ENCODE peak calls at places on chromosomes 13 and 19, in seven cellular contexts. N is NCI-H1417; M is astrocyte of the spinal cord; U is NCI-H1092 treated with DMSO at 0.1 percent for 48 hours; X is RPMI8226; D is stimulated activated CD4-positive, alpha-beta T cell treated with anti-CD3 and anti-CD28 coated beads, Interleukin-15, amount 100 ng/mL, for 1 hour; R is stimulated activated CD8-positive, alpha-beta memory T cell treated with anti-CD3 and anti-CD28 coated beads, Interleukin-12 subunit alpha, Interleukin-12 subunit beta, amount 100 ng/mL, for 4 hours. A is an unnamed sample.

GRCh38 chr19:45990113-45990728 is 5.0 kb upstream of the CCDC61 start:
- DNase-seq in X (no peak), D (no peak), N (no peak), M (no peak), U (no peak), R (no peak), A (no peak)

GRCh38 chr19:35549174-35549788 is 3.9 kb downstream of the TMEM147 start:
- DNase-seq in R (no peak), U (peak), D (no peak), X (peak), M (peak), N (peak), A (peak)

GRCh38 chr13:32734511-32734910 is 148.3 kb downstream of the PDS5B start:
- DNase-seq in R (no peak), N (no peak), D (no peak), M (peak), U (no peak), X (no peak), A (no peak)

GRCh38 chr13:98187862-98188261 is 10.8 kb upstream of the RNF113B start:
- DNase-seq in X (no peak), N (no peak), M (no peak), D (no peak), U (no peak), R (no peak), A (no peak)

GRCh38 chr13:91922969-91923592 is 524.7 kb downstream of the GPC5 start:
- DNase-seq in N (peak), M (no peak), X (no peak), U (no peak), R (no peak), D (no peak), A (no peak)

GRCh38 chr19:15788594-15789270 is 1.3 kb downstream of the OR10H5 start:
- DNase-seq in M (no peak), N (no peak), R (no peak), D (no peak), X (no peak), U (no peak), A (no peak)

GRCh38 chr13:29978211-29978610 is 127.8 kb upstream of the UBL3 start:
- DNase-seq in X (no peak), R (no peak), N (no peak), M (no peak), D (no peak), U (no peak), A (no peak)

GRCh38 chr19:35689836-35690235 is 14.5 kb upstream of the ZBTB32 start:
- DNase-seq in N (no peak), X (no peak), D (no peak), R (no peak), M (no peak), U (no peak), A (no peak)

GRCh38 chr13:58949646-58950045 is 1214.1 kb downstream of the DIAPH3 start:
- DNase-seq in M (no peak), U (no peak), R (no peak), D (no peak), N (no peak), X (no peak), A (no peak)

A was measured in PC-9.